ENCODE peak calls at places on chromosome 1, in ten cellular contexts. Y is cardiac fibroblast, X is fibroblast of pulmonary artery, J is prostate gland, R is astrocyte of the cerebellum, I is uterus, U is heart left ventricle, F is PC-9, Q is PC-3, K is HCT116. G is an unnamed sample.

GRCh38 chr1:197320991-197321531 is 53.0 kb downstream of the CRB1 start:
- DNase-seq in Y (peak; percentile 58), X (peak; percentile 85), J (no peak), R (peak; percentile 96), I (no peak), U (no peak), F (no peak), Q (peak; percentile 87), K (no peak), G (peak; percentile 91)

GRCh38 chr1:36134805-36135339 is 9.8 kb upstream of the COL8A2 start:
- DNase-seq in Y (peak; percentile 61), X (peak; percentile 64), J (no peak), R (peak; percentile 50), I (peak; percentile 61), U (no peak), F (peak; percentile 55), Q (peak; percentile 63), K (no peak), G (peak; percentile 57)

GRCh38 chr1:151862604-151863003 is 9.1 kb upstream of the THEM5 start:
- DNase-seq in Y (no peak), X (no peak), J (no peak), R (no peak), I (no peak), U (no peak), F (no peak), Q (no peak), K (no peak), G (no peak)

GRCh38 chr1:58854576-58854975 is 70.7 kb upstream of the JUN start:
- DNase-seq in Y (no peak), X (no peak), J (no peak), R (no peak), I (no peak), U (no peak), F (peak; percentile 27), Q (no peak), K (no peak), G (no peak)

GRCh38 chr1:95752515-95753381 is 518.7 kb downstream of the RWDD3 start:
- DNase-seq in Y (no peak), X (no peak), J (no peak), R (no peak), I (no peak), U (no peak), F (no peak), Q (no peak), K (no peak), G (no peak)

GRCh38 chr1:232532901-232533300 is 97.0 kb downstream of the SIPA1L2 start:
- DNase-seq in Y (no peak), X (no peak), J (no peak), R (no peak), I (no peak), U (no peak), F (no peak), Q (no peak), K (no peak), G (no peak)

GRCh38 chr1:200684015-200684414 is 14.3 kb upstream of the DDX59 start:
- DNase-seq in Y (no peak), X (no peak), J (no peak), R (no peak), I (no peak), U (no peak), F (no peak), Q (peak; percentile 97), K (no peak), G (no peak)

GRCh38 chr1:169326644-169327316 is 40.8 kb downstream of the NME7 start:
- DNase-seq in Y (peak; percentile 51), X (peak; percentile 48), J (no peak), R (peak; percentile 16), I (no peak), U (no peak), F (no peak), Q (peak; percentile 63), K (no peak), G (peak; percentile 53)

GRCh38 chr1:110945626-110946025 is 18.1 kb downstream of the LRIF1 start:
- DNase-seq in Y (peak; percentile 6), X (peak; percentile 10), J (no peak), R (no peak), I (no peak), U (no peak), F (no peak), Q (peak; percentile 6), K (no peak), G (no peak)

GRCh38 chr1:92900539-92900938 is 60.7 kb downstream of the DIPK1A start:
- DNase-seq in Y (no peak), X (no peak), J (no peak), R (no peak), I (no peak), U (no peak), F (no peak), Q (no peak), K (no peak), G (no peak)

GRCh38 chr1:203322480-203323179 is 17.3 kb downstream of the BTG2 start:
- DNase-seq in Y (peak; percentile 40), X (peak; percentile 82), J (no peak), R (no peak), I (no peak), U (peak; percentile 46), F (no peak), Q (no peak), K (no peak), G (no peak)

DNA sequence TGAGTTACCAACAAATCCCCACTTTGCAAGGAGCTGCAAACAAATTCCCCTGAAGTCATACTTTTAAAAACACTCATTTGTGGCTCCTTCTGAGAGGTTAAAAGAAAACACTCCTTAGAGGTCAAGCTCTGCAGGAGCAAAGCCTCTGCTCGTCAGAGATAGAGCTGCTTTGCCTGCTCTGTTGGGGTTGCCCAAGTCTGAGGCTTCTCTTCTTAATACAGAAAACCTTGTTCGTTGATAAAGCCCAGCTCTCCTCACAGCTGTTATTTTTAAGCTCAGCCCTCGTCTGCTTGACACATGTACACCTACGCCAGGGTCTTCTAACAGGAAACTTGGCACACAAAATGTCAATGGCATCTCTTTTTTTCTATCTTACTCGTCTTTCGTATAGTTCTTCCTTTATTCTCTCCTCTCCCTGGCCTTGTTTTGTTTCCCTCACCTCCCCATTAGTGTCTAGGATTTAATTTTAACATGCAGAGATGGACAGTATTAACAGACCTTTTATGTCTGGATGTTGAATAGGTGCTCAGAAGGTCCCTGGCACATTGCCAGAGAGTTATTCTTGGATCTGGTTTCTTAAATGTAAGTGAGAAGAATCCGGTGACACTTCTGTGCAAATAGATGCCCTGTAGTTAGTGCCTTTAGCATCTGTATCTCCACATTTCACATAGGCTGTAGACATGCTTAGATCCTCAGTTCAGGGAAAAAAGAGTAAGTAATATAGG is 86.0 kb downstream of the LRRC53 start:
- DNase-seq in Y (no peak), X (no peak), J (no peak), R (no peak), I (no peak), U (no peak), F (no peak), Q (no peak), K (no peak), G (peak; percentile 5)
- H3K4me3 ChIP-seq in Y (no peak overlapping the region), X (no peak overlapping the region), J (no peak overlapping the region), R (no peak overlapping the region), I (no peak overlapping the region), U (no peak overlapping the region), F (no peak overlapping the region), Q (no peak overlapping the region), K (no peak overlapping the region), G (no peak overlapping the region)

DNA sequence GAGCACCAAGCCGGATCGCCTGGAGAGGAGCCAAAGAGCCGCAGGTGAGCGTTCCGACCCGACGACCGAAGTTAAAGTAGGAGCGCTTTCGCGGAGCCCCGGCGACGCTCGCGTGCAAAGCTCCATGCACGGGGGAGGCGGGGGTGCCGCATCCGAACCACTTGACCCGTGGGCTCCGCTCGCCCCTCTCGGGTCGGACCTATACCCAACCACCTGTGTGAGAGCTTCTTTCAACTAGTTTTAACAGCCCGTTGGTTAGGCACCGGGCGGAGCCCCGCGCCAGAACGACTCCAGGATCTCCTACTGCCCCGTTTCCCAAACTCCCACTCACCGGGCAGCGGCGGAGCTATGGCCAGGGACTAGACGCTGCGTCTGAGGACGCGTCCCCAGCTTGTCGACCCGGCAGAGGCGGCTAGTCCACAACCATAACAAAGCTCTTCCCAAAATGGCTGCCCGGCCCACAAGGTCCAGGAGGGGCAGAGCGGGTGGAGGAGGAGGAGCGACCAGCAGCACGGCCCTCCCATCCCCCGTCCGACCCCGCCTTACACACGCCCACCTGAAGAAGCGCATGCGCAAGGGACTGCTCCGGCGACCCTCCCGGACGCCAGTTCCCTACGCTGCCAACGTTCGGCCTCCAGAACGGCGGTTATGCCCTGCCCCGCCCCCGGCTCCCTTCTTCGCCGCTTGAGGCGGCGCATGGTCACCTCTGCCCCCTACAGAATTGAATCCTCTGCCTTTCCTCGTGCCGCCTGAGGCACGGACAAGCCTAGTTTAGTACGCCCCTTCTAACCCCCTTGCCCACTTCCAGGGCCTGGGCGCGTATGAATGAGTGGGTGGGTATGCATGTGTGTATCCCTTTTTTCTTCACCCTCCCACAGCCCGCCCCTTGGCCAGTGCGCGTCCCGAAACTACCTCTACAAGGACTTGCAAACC is at the start of gene GPBP1L1:
- DNase-seq in Y (peak; percentile 98), X (peak; percentile 99), J (peak; percentile 98), R (peak; percentile 93), I (peak; percentile 98), U (peak; percentile 99), F (peak; percentile 98), Q (peak; percentile 94), K (peak; percentile 91), G (peak; percentile 97)
- TF ChIP-seq CTCF in Y (no peak), X (no peak), J (no peak), R (no peak), I (no peak), U (no peak), F (peak; percentile 9), Q (no peak), K (no peak), G (no peak)

DNA sequence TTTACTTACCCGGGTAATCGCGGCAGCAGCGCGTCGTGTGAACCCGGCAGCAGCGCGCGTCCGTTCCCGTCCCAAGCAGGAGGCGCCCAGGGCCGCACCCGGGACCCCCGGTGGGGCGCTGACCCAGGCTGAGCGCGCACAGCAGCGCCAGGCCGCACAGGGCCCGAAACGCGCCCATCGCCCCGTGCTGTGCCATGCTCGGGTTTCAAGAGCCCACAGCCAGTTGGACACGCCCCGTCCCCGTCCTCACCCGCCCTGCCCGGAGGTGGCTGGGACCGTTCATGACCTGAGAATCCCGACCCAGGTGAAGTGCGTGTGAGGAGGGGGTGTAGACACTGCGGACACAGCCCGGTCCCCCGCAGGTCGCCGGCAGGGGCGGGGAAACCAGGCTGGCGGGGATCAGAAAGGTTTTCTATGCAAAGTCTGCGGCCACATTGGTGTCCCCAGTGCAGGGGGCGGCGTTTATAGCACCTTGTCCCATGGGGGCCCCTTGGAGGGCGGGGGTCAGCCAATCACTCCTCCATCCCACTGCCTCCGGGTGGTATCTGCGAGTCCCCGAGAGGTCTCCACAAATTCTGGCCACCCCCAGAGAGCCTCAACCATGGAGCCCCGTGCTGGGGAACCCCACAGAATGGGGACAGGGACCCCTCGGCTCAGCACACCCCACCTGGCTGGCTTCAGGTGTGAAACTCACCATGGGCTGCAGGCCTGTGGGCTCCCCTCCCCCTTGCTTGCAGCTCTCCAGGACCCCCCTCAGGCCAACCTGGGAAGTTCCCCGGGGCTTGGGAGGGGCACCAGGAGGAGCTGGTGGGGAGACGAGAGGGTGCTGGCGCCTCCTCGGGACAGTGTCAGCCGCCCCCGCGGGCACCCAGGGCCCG is at the start of gene TNFRSF18:
- DNase-seq in Y (no peak), X (no peak), J (peak; percentile 43), R (no peak), I (no peak), U (no peak), F (peak; percentile 72), Q (peak; percentile 79), K (peak; percentile 23), G (peak; percentile 5)
- H3K4me3 ChIP-seq in Y (no peak within 1 kb of the TSS), X (no peak within 1 kb of the TSS), J (peak within 1 kb of the TSS; percentile 5), R (peak within 1 kb of the TSS; percentile 10), I (no peak within 1 kb of the TSS), U (peak within 1 kb of the TSS; percentile 18), F (no peak within 1 kb of the TSS), Q (peak within 1 kb of the TSS; percentile 68), K (peak within 1 kb of the TSS; percentile 67), G (no peak within 1 kb of the TSS)

GRCh38 chr1:113874017-113874879 is 2.7 kb upstream of the PTPN22 start:
- DNase-seq in Y (peak; percentile 51), X (peak; percentile 59), J (no peak), R (no peak), I (no peak), U (no peak), F (no peak), Q (peak; percentile 61), K (peak; percentile 41), G (no peak)
- TF ChIP-seq CTCF in Y (peak; percentile 48), X (peak; percentile 49), J (no peak), R (peak; percentile 43), I (no peak), U (no peak), F (peak; percentile 29), Q (peak; percentile 66), K (peak; percentile 63), G (peak; percentile 26)

G was measured in astrocyte of the spinal cord.